ENCODE peak calls at places on chromosomes 6 and 20, in six cellular contexts. R, S, B, U, Q and X are unnamed samples.
A peak's percentile ranks its signal among the peaks of the same experiment; 100 is the strongest.

GRCh38 chr20:835220-836045 is 1.9 kb downstream of the FAM110A start:
- DNase-seq in S (no peak), B (no peak), R (no peak), Q (no peak), U (no peak), X (no peak)

GRCh38 chr6:163183791-163184190 is 230.7 kb upstream of the QKI start:
- DNase-seq in Q (no peak), R (no peak), U (no peak), B (no peak), S (no peak), X (no peak)

GRCh38 chr6:119349341-119350201 is at the start of gene MAN1A1:
- DNase-seq in B (peak; percentile 88), S (peak; percentile 66), U (peak; percentile 91), Q (peak; percentile 36), R (peak; percentile 83), X (peak; percentile 91)

GRCh38 chr6:68559052-68559451 is 76.0 kb upstream of the ADGRB3 start:
- DNase-seq in U (no peak), S (no peak), B (no peak), Q (no peak), R (no peak), X (peak; percentile 69)

GRCh38 chr6:119207973-119208725 is 129.7 kb upstream of the FAM184A start:
- DNase-seq in S (peak; percentile 66), U (no peak), R (peak; percentile 67), B (no peak), Q (no peak), X (no peak)

GRCh38 chr20:50708845-50709555 is 17.7 kb upstream of the RIPOR3 start:
- DNase-seq in Q (no peak), B (no peak), U (no peak), R (no peak), S (no peak), X (no peak)

GRCh38 chr20:8331740-8332412 is 199.8 kb downstream of the PLCB1 start:
- DNase-seq in B (no peak), Q (no peak), S (peak; percentile 76), R (peak; percentile 18), U (no peak), X (no peak)

GRCh38 chr20:35826361-35826760 is 54.5 kb downstream of the PHF20 start:
- DNase-seq in R (no peak), B (no peak), U (no peak), S (no peak), Q (no peak), X (no peak)

GRCh38 chr6:120083186-120083585 is 733.6 kb upstream of the MAN1A1 start:
- DNase-seq in S (no peak), Q (no peak), R (no peak), B (no peak), U (no peak), X (no peak)

GRCh38 chr6:3026811-3027626 is 27.3 kb downstream of the NQO2 start:
- DNase-seq in B (no peak), S (peak; percentile 72), U (no peak), R (peak; percentile 22), Q (no peak), X (no peak)

GRCh38 chr6:7142228-7142801 is 34.6 kb downstream of the RREB1 start:
- DNase-seq in U (no peak), Q (no peak), S (no peak), B (no peak), R (no peak), X (no peak)
- H2BK5ac ChIP-seq in U (no peak overlapping the region), Q (no peak overlapping the region), S (no peak overlapping the region), B (no peak overlapping the region), R (no peak overlapping the region), X (no peak overlapping the region)

DNA sequence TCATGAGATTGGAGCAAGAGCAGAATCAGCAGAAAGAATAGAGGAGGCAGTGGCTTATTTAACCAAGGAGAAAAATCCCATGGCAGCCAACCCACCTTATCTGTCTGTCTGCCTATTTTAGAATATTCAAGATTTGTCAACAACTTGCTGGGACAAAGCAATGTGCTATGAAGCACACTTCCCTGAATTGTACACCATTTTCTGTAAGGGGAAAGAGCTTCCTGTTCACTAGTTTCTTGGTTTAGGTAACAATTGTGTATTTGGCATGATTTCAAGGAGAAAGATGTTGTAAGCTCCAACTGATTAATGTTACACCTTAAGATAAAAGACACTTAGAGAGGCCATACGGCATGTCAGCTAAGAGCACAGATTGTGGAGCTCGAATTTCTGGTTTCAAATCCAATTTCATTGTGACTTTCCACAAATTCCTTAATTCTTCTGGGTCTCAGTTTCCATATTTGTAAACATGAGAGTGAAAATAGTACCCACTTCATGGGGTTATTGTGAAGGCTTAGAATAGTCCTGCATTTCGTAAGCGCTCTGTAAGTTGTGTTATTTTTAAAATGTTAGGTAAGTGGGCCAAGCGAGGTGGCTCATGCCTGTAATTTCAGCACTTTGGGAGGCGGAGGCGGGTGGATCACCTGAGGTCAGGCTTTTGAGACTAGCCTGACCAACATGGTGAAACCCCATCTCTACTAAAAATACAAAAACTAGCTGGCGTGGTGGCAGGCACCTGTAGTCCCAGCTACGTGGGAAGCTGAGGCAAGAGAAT is 4.8 kb upstream of the MUC22 start:
- DNase-seq in U (no peak), Q (no peak), R (no peak), B (no peak), S (no peak), X (no peak)
- H2BK5ac ChIP-seq in U (no peak overlapping the region), Q (no peak overlapping the region), R (no peak overlapping the region), B (no peak overlapping the region), S (no peak overlapping the region), X (no peak overlapping the region)

GRCh38 chr6:21235162-21235561 is 358.4 kb upstream of the SOX4 start:
- DNase-seq in B (no peak), Q (no peak), U (no peak), S (no peak), R (no peak), X (peak; percentile 81)

GRCh38 chr6:21228411-21228810 is 365.1 kb upstream of the SOX4 start:
- DNase-seq in Q (no peak), B (no peak), U (no peak), R (no peak), S (peak; percentile 47), X (no peak)

GRCh38 chr6:21227486-21227885 is 366.1 kb upstream of the SOX4 start:
- DNase-seq in U (no peak), S (peak; percentile 54), B (no peak), Q (no peak), R (no peak), X (no peak)

GRCh38 chr6:21229061-21229460 is 364.5 kb upstream of the SOX4 start:
- DNase-seq in S (peak; percentile 16), B (no peak), R (no peak), Q (no peak), U (peak; percentile 8), X (no peak)

GRCh38 chr6:21230536-21230935 is 363.0 kb upstream of the SOX4 start:
- DNase-seq in Q (no peak), S (no peak), B (no peak), U (no peak), R (no peak), X (no peak)
- H2BK5ac ChIP-seq in Q (no peak overlapping the region), S (no peak overlapping the region), B (no peak overlapping the region), U (no peak overlapping the region), R (no peak overlapping the region), X (no peak overlapping the region)

DNA sequence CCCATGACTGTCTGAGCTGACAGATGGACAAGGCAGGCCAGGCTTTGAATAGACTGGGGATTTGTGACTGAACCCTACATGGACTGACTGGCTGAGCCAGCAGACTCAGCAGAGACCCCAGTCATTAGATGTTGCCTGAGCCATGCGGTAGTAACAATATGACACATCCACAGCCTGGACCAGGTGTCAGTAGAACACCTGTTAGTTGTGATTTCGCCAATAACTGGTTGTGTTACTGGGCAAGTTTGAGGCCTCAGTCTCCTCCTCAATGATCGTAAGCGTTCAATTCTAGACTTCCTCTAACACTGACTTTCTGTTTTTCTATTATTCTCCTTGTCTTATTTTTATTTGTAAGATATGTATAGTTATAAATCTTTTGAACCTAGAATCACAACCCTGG is 311.9 kb upstream of the MAP3K7 start:
- DNase-seq in B (no peak), U (no peak), Q (no peak), R (no peak), S (no peak), X (no peak)
- H2BK5ac ChIP-seq in B (no peak overlapping the region), U (no peak overlapping the region), Q (no peak overlapping the region), R (no peak overlapping the region), S (no peak overlapping the region), X (no peak overlapping the region)